ENCODE peak calls at places on chromosome 12, in five cellular contexts. U is CD4-positive, alpha-beta T cell; T is stimulated activated CD8-positive, alpha-beta memory T cell treated with anti-CD3 and anti-CD28 coated beads, Interleukin-2, amount 100 ng/mL, for 1 hour; E is heart left ventricle; I is GM23338. V is an unnamed sample.

GRCh38 chr12:92431146-92431545 is 271.6 kb upstream of the PLEKHG7 start:
- DNase-seq in U (no peak), T (peak; percentile 13), E (peak; percentile 28), I (peak; percentile 32), V (no peak)

GRCh38 chr12:108175310-108175709 is 46.2 kb downstream of the WSCD2 start:
- DNase-seq in U (no peak), T (no peak), E (no peak), I (peak; percentile 58), V (no peak)

GRCh38 chr12:1882850-1883470 is 35.5 kb downstream of the CACNA2D4 start:
- DNase-seq in U (no peak), T (no peak), E (no peak), I (no peak), V (no peak)

GRCh38 chr12:99960312-99960711 is 24.4 kb downstream of the ANKS1B start:
- DNase-seq in U (no peak), T (no peak), E (no peak), I (no peak), V (no peak)

GRCh38 chr12:100745378-100746071 is 49.1 kb upstream of the ANO4 start:
- DNase-seq in U (no peak), T (no peak), E (no peak), I (no peak), V (no peak)

GRCh38 chr12:119117936-119118335 is 60.8 kb upstream of the HSPB8 start:
- DNase-seq in U (no peak), T (no peak), E (no peak), I (no peak), V (no peak)

GRCh38 chr12:53987748-53988147 is 2.8 kb downstream of the HOXC10 start:
- DNase-seq in U (no peak), T (no peak), E (no peak), I (no peak), V (no peak)

GRCh38 chr12:22856120-22856699 is 231.2 kb downstream of the ETNK1 start:
- DNase-seq in U (no peak), T (no peak), E (no peak), I (peak; percentile 67), V (no peak)

GRCh38 chr12:89461649-89462612 is 62.7 kb downstream of the GALNT4 start:
- DNase-seq in U (no peak), T (no peak), E (no peak), I (peak; percentile 76), V (no peak)

GRCh38 chr12:1607940-1608782 is 13.8 kb upstream of the FBXL14 start:
- DNase-seq in U (no peak), T (no peak), E (no peak), I (no peak), V (no peak)

GRCh38 chr12:42759622-42760273 is 170.2 kb upstream of the PRICKLE1 start:
- DNase-seq in U (no peak), T (no peak), E (peak; percentile 84), I (no peak), V (no peak)

GRCh38 chr12:6376079-6376941 is 947 bp upstream of the SCNN1A start:
- DNase-seq in U (no peak), T (no peak), E (peak; percentile 66), I (peak; percentile 88), V (no peak)

GRCh38 chr12:10392394-10392930 is 2.6 kb upstream of the KLRK1 start:
- DNase-seq in U (no peak), T (no peak), E (peak; percentile 77), I (no peak), V (peak; percentile 94)

GRCh38 chr12:60173213-60174170 is 577.7 kb downstream of the SLC16A7 start:
- DNase-seq in U (no peak), T (no peak), E (no peak), I (peak; percentile 4), V (no peak)

GRCh38 chr12:4824415-4824814 is 85.3 kb upstream of the KCNA1 start:
- DNase-seq in U (no peak), T (no peak), E (no peak), I (no peak), V (peak; percentile 69)

GRCh38 chr12:124603910-124604775 is 36.7 kb upstream of the NCOR2 start:
- DNase-seq in U (no peak), T (no peak), E (no peak), I (no peak), V (no peak)

GRCh38 chr12:101044512-101045074 is 165.4 kb downstream of the SLC5A8 start:
- DNase-seq in U (no peak), T (no peak), E (no peak), I (no peak), V (peak; percentile 10)

GRCh38 chr12:41531147-41531829 is 343.2 kb downstream of the PDZRN4 start:
- DNase-seq in U (no peak), T (no peak), E (peak; percentile 74), I (no peak), V (no peak)

GRCh38 chr12:3959799-3960560 is 86.8 kb upstream of the PARP11 start:
- DNase-seq in U (no peak), T (no peak), E (peak; percentile 40), I (no peak), V (no peak)

GRCh38 chr12:1846421-1847405 is 26.3 kb downstream of the LRTM2 start:
- DNase-seq in U (no peak), T (no peak), E (no peak), I (no peak), V (no peak)

GRCh38 chr12:105803292-105803691 is 335.5 kb downstream of the NUAK1 start:
- DNase-seq in U (no peak), T (no peak), E (no peak), I (no peak), V (no peak)

GRCh38 chr12:105580841-105581352 is 250.4 kb downstream of the C12orf75 start:
- DNase-seq in U (no peak), T (no peak), E (no peak), I (no peak), V (no peak)

GRCh38 chr12:65306603-65307501 is 28.4 kb downstream of the MSRB3 start:
- DNase-seq in U (no peak), T (no peak), E (peak; percentile 79), I (peak; percentile 63), V (no peak)

GRCh38 chr12:50633950-50634349 is 129.2 kb downstream of the DIP2B start:
- DNase-seq in U (no peak), T (no peak), E (no peak), I (no peak), V (no peak)

GRCh38 chr12:62673027-62673815 is 206.6 kb downstream of the MON2 start:
- DNase-seq in U (no peak), T (no peak), E (no peak), I (peak; percentile 36), V (no peak)

GRCh38 chr12:47949441-47950341 is 13.7 kb upstream of the TMEM106C start:
- DNase-seq in U (peak; percentile 44), T (no peak), E (peak; percentile 83), I (peak; percentile 94), V (no peak)

GRCh38 chr12:53214687-53215455 is 7.8 kb upstream of the ITGB7 start:
- DNase-seq in U (no peak), T (no peak), E (peak; percentile 92), I (peak; percentile 60), V (no peak)

GRCh38 chr12:57606399-57606798 is 1.8 kb downstream of the DTX3 start:
- DNase-seq in U (no peak), T (no peak), E (no peak), I (no peak), V (no peak)

GRCh38 chr12:49954863-49955830 is 4.6 kb downstream of the AQP2 start:
- DNase-seq in U (no peak), T (no peak), E (no peak), I (peak; percentile 78), V (no peak)

GRCh38 chr12:14775652-14776020 is 27.6 kb downstream of the WBP11 start:
- DNase-seq in U (no peak), T (no peak), E (no peak), I (no peak), V (no peak)

GRCh38 chr12:105839629-105840127 is 299.1 kb downstream of the NUAK1 start:
- DNase-seq in U (no peak), T (no peak), E (no peak), I (no peak), V (no peak)

GRCh38 chr12:63792333-63792732 is 12.6 kb downstream of the RXYLT1 start:
- DNase-seq in U (no peak), T (no peak), E (no peak), I (no peak), V (no peak)

GRCh38 chr12:31370645-31371620 is 45.0 kb upstream of the SINHCAF start:
- DNase-seq in U (no peak), T (no peak), E (no peak), I (peak; percentile 97), V (no peak)

GRCh38 chr12:88401153-88401552 is 179.1 kb downstream of the KITLG start:
- DNase-seq in U (no peak), T (no peak), E (no peak), I (no peak), V (no peak)

GRCh38 chr12:63862187-63863107 is 17.9 kb downstream of the SRGAP1 start:
- DNase-seq in U (no peak), T (no peak), E (peak; percentile 44), I (peak; percentile 23), V (no peak)

GRCh38 chr12:104565606-104566243 is 109.0 kb downstream of the CHST11 start:
- DNase-seq in U (no peak), T (no peak), E (no peak), I (no peak), V (no peak)